ENCODE peak calls at places on chromosomes 16 and 17, in four cellular contexts. U is CD4-positive, alpha-beta T cell; J is fibroblast of lung; M is left ventricle myocardium inferior. F is an unnamed sample.

GRCh38 chr17:17739388-17740066 is 58.3 kb downstream of the RAI1 start:
- DNase-seq in U (no peak), J (peak; percentile 71), M (no peak), F (peak; percentile 72)

GRCh38 chr17:8016632-8017424 is 14.4 kb downstream of the GUCY2D start:
- DNase-seq in M (no peak), U (peak; percentile 25), J (no peak), F (no peak)

GRCh38 chr17:79117905-79118487 is 43.4 kb downstream of the ENGASE start:
- DNase-seq in U (no peak), M (no peak), J (no peak), F (no peak)

GRCh38 chr17:14355556-14355955 is 54.7 kb downstream of the HS3ST3B1 start:
- DNase-seq in U (no peak), J (no peak), M (no peak), F (no peak)

GRCh38 chr17:18257268-18257681 is 1.3 kb downstream of the FLII start:
- DNase-seq in M (no peak), U (no peak), J (no peak), F (no peak)

GRCh38 chr17:50721194-50722010 is 2.0 kb downstream of the LUC7L3 start:
- DNase-seq in M (no peak), J (no peak), U (no peak), F (no peak)

GRCh38 chr17:2400474-2400866 is 390 bp downstream of the MNT start:
- DNase-seq in M (peak; percentile 48), J (peak; percentile 47), U (peak; percentile 50), F (peak; percentile 58)

GRCh38 chr16:15672514-15673167 is 22.6 kb downstream of the NDE1 start:
- DNase-seq in J (peak; percentile 99), U (peak; percentile 76), M (peak; percentile 91), F (peak; percentile 76)

GRCh38 chr16:86215979-86216585 is 294.2 kb upstream of the FOXF1 start:
- DNase-seq in J (no peak), M (no peak), U (no peak), F (no peak)

GRCh38 chr17:26765860-26766709 is 527.8 kb upstream of the WSB1 start:
- DNase-seq in J (no peak), M (no peak), U (no peak), F (no peak)

GRCh38 chr17:73043686-73044581 is 48.6 kb downstream of the SLC39A11 start:
- DNase-seq in J (peak; percentile 67), M (no peak), U (no peak), F (no peak)

GRCh38 chr17:41367426-41368075 is 2.1 kb downstream of the KRT33B start:
- DNase-seq in J (peak; percentile 89), M (no peak), U (no peak), F (no peak)

GRCh38 chr16:71927787-71928186 is 32.5 kb downstream of the IST1 start:
- DNase-seq in M (peak; percentile 39), U (no peak), J (no peak), F (no peak)

GRCh38 chr17:29048440-29049360 is 5.8 kb downstream of the PIPOX start:
- DNase-seq in U (no peak), J (peak; percentile 42), M (no peak), F (no peak)

GRCh38 chr16:86337581-86338402 is 172.5 kb upstream of the FOXF1 start:
- DNase-seq in M (no peak), J (no peak), U (no peak), F (no peak)

DNA sequence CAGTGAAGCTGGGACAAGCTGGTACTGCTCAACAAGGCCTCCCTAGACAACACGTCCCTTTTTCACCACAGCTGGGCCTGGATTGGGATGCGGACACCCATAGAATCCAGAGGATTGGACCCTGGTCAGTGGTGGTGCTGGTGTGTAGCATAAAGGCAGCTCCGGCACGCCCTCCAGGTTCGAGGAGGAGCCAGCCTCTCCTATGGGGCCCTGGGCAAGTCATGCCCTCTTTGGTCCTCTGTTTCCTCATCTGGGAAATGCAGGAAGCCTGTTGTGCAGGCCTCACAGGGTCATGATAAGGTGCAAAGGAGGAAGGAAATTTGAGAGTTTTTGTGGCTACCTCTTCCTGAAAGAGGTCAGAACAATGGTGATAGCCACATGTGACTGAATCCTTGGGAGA is 1741.7 kb downstream of the TP53TG3F start:
- DNase-seq in U (no peak), M (no peak), J (no peak), F (no peak)
- H3K9me3 ChIP-seq in U (peaks cover 5% of the 10 kb centered on the region), M (no peaks in the 10 kb centered on the region), J (no peaks in the 10 kb centered on the region), F (no peaks in the 10 kb centered on the region)

GRCh38 chr17:22303096-22303495 is 610.8 kb downstream of the KCNJ18 start:
- DNase-seq in M (no peak), J (no peak), U (no peak), F (no peak)
- H3K9me3 ChIP-seq in M (peaks cover 5% of the 10 kb centered on the region), J (no peaks in the 10 kb centered on the region), U (no peaks in the 10 kb centered on the region), F (peaks cover 3% of the 10 kb centered on the region)

GRCh38 chr16:10339777-10340752 is 45.8 kb upstream of the ATF7IP2 start:
- DNase-seq in M (no peak), J (no peak), U (no peak), F (no peak)

GRCh38 chr16:10338426-10338825 is 47.4 kb upstream of the ATF7IP2 start:
- DNase-seq in U (no peak), J (peak; percentile 80), M (no peak), F (no peak)

GRCh38 chr16:10345629-10346028 is 40.2 kb upstream of the ATF7IP2 start:
- DNase-seq in U (no peak), J (no peak), M (no peak), F (no peak)

DNA sequence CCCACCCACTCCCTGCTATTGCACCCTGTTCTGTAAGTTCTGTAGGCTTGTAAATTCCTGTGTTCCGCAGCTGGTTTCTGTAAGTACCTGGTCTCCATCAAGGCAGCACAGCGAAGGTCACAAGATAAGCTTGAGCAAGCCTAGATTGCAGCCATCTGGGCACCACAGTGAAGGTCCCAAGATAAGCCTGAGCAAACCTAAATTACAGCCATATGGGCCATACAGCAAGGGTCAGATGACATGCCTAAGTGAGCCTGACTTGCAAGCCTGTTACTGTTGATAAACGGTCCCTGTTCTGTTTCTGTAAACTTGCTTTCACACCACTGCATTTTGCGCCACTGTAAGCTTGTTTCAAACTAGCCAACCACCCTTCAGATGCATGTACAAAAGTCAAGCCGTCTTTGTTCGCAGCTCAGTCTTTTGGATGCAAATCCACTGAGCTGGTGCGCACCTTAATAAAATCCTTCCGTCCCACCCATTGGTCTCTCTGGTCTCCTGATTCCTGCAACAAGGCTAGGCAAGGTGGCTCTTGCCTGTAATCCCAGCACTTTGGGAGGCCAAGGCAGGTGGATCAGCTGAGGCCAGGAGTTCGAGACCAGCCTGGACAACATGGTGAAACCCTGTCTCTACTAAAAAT is 42.6 kb upstream of the ATF7IP2 start:
- DNase-seq in U (no peak), M (no peak), J (no peak), F (no peak)
- H3K9me3 ChIP-seq in U (peaks cover 32% of the 10 kb centered on the region), M (peaks cover 67% of the 10 kb centered on the region), J (no peaks in the 10 kb centered on the region), F (no peaks in the 10 kb centered on the region)

DNA sequence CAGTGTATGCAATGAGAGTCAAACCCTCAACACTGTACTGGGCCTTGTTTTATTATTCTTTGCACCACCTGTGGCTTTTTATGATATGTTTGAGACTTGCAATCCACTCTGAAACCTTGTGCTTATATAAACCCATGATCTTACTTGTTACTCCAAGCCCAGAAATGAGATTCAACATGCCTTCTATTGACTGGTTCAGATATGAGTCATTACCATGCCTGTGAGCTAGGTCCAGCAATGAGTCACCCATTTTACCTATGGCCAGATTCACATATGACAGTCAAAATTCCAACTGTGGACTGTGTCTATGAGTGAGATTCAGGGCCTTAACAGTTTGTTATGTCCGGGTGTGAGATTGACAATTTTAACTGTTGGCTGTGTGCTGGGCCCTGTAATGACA is 1846.1 kb downstream of the TP53TG3F start:
- DNase-seq in M (no peak), J (no peak), U (no peak), F (no peak)
- H3K9me3 ChIP-seq in M (no peaks in the 10 kb centered on the region), J (no peaks in the 10 kb centered on the region), U (peaks cover 7% of the 10 kb centered on the region), F (no peaks in the 10 kb centered on the region)

GRCh38 chr17:82948957-82949356 is 109.1 kb upstream of the ZNF750 start:
- DNase-seq in U (no peak), M (no peak), J (no peak), F (peak; percentile 17)
- H3K9me3 ChIP-seq in U (peaks cover 23% of the 10 kb centered on the region), M (peaks cover 60% of the 10 kb centered on the region), J (no peaks in the 10 kb centered on the region), F (peaks cover 12% of the 10 kb centered on the region)

GRCh38 chr17:77173104-77173503 is 32.3 kb downstream of the SEC14L1 start:
- DNase-seq in J (no peak), U (no peak), M (no peak), F (no peak)
- H3K9me3 ChIP-seq in J (peaks cover 3% of the 10 kb centered on the region), U (peaks cover 35% of the 10 kb centered on the region), M (peaks cover 32% of the 10 kb centered on the region), F (no peaks in the 10 kb centered on the region)

GRCh38 chr16:35187665-35188225 is 1728.3 kb downstream of the TP53TG3F start:
- DNase-seq in M (no peak), U (no peak), J (no peak), F (no peak)
- H3K9me3 ChIP-seq in M (no peaks in the 10 kb centered on the region), U (peaks cover 18% of the 10 kb centered on the region), J (no peaks in the 10 kb centered on the region), F (no peaks in the 10 kb centered on the region)

GRCh38 chr17:16622540-16623277 is 30.9 kb downstream of the ZNF624 start:
- DNase-seq in J (no peak), U (no peak), M (no peak), F (no peak)
- H3K9me3 ChIP-seq in J (no peaks in the 10 kb centered on the region), U (peaks cover 88% of the 10 kb centered on the region), M (peaks cover 100% of the 10 kb centered on the region), F (peaks cover 21% of the 10 kb centered on the region)

GRCh38 chr17:21298056-21298982 is 13.8 kb downstream of the MAP2K3 start:
- DNase-seq in M (no peak), U (no peak), J (no peak), F (no peak)
- H3K9me3 ChIP-seq in M (no peaks in the 10 kb centered on the region), U (no peaks in the 10 kb centered on the region), J (no peaks in the 10 kb centered on the region), F (no peaks in the 10 kb centered on the region)

F was measured in ovary.